ENCODE peak calls at places on chromosomes 5 and 9, in four cellular contexts. V is WTC11, G is A549, F is K562. L is an unnamed sample.

GRCh38 chr5:65127181-65127901 is 354.4 kb downstream of the ADAMTS6 start:
- DNase-seq in V (no peak), G (no peak), F (no peak), L (no peak)

GRCh38 chr5:66830636-66831035 is 234.4 kb downstream of the MAST4 start:
- DNase-seq in V (no peak), G (no peak), F (no peak), L (no peak)

GRCh38 chr5:136036991-136037705 is 8.4 kb downstream of the TGFBI start:
- DNase-seq in V (no peak), G (no peak), F (no peak), L (no peak)

GRCh38 chr9:134025606-134026541 is 593 bp downstream of the BRD3OS start:
- DNase-seq in V (peak), G (peak), F (peak), L (peak)

GRCh38 chr5:80964919-80965318 is 4.8 kb downstream of the RASGRF2 start:
- DNase-seq in V (no peak), G (no peak), F (no peak), L (no peak)

GRCh38 chr5:83547156-83547555 is 75.6 kb downstream of the VCAN start:
- DNase-seq in V (no peak), G (no peak), F (no peak), L (no peak)

GRCh38 chr9:72981433-72981832 is 28.6 kb upstream of the ALDH1A1 start:
- DNase-seq in V (no peak), G (no peak), F (no peak), L (no peak)

GRCh38 chr5:95810305-95811125 is 12.0 kb downstream of the GLRX start:
- DNase-seq in V (no peak), G (no peak), F (no peak), L (peak)

GRCh38 chr5:58455966-58456365 is 3.9 kb downstream of the PLK2 start:
- DNase-seq in V (no peak), G (no peak), F (no peak), L (no peak)

GRCh38 chr9:121199921-121200320 is 1.7 kb downstream of the RAB14 start:
- DNase-seq in V (no peak), G (no peak), F (no peak), L (no peak)

GRCh38 chr9:794386-794785 is 47.1 kb upstream of the DMRT1 start:
- DNase-seq in V (no peak), G (no peak), F (no peak), L (no peak)

GRCh38 chr5:173583384-173583783 is 33.1 kb downstream of the BOD1 start:
- DNase-seq in V (no peak), G (no peak), F (no peak), L (no peak)
- TF ChIP-seq NR3C1 in V (no peak), G (no peak), F (no peak), L (no peak)

DNA sequence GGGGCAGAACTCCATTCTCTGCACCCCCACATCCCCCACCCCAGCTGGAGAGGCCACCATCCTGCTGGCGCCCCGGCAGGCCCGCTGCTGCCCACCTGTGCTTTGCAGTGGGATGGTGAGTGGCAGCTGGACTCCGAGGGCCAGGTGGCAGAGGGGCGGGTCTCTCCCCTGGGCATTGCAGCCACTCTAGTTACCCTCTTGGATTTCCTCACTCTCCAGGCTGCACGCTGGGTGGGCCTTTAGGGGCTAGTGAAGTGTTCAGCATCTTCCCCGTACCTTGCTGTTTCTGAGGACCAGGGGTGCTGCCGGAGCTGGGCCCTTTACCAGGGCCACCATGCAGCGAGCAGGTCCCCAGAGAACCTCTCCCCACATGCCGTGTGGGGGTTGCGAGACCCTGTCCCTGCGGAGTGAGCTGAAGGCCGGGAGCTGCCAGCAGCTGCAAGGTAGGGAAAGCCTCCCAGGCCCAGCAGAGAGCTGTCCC is 88.4 kb upstream of the SH3PXD2B start:
- DNase-seq in V (no peak), G (no peak), F (no peak), L (no peak)
- TF ChIP-seq NR3C1 in V (no peak), G (no peak), F (no peak), L (no peak)

GRCh38 chr5:432201-432927 is 10.6 kb upstream of the EXOC3 start:
- DNase-seq in V (no peak), G (no peak), F (no peak), L (no peak)
- TF ChIP-seq NR3C1 in V (no peak), G (no peak), F (no peak), L (no peak)

DNA sequence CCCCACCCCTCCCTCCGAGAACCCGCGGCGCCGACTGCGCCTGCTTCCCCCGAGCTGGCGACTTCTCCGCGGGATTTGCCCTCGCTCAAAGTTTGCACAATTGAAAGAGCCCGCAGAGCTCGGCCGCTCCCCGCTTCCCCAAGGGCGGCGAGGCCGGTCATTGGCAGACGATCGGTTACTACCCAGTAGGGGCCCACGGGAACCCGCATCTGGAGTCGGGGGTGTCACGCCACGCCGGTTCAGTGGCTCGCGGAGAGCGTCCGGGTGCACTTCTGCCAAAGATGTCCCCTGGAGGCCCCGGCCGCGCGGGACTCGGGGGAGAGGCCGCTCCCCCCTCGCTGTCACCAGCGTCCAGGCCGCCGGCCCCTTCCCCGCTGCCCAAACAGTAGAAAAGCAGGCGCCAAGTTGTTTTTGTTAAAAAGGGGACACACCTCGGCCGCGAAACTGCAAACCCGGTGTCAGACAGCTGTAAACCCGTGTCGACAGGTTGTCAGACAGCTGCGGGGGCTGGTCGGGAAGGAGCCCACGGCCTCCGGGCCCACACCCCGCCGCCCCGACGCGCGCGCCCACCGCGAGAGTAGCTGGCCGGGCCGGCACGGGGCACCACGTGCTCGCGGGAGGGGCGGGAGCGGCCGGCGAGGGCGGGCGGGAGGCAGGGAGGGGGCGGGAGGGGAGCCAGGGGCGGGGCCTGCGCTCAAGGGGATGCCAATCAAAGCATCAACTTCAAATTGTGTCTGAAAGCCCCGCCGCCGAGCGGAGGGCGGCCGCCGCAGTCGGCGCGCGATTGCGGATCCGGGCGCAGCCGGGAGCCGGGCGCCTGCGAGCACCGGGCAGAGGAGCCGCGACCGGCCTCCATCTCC is at the start of gene IRX1:
- DNase-seq in V (peak), G (no peak), F (no peak), L (no peak)
- TF ChIP-seq NR3C1 in V (no peak), G (no peak), F (no peak), L (no peak)

GRCh38 chr5:88263349-88263748 is 5.3 kb downstream of the TMEM161B start:
- DNase-seq in V (no peak), G (no peak), F (no peak), L (no peak)

GRCh38 chr5:88268414-88269184 is at the start of gene TMEM161B:
- DNase-seq in V (peak), G (peak), F (peak), L (peak)

DNA sequence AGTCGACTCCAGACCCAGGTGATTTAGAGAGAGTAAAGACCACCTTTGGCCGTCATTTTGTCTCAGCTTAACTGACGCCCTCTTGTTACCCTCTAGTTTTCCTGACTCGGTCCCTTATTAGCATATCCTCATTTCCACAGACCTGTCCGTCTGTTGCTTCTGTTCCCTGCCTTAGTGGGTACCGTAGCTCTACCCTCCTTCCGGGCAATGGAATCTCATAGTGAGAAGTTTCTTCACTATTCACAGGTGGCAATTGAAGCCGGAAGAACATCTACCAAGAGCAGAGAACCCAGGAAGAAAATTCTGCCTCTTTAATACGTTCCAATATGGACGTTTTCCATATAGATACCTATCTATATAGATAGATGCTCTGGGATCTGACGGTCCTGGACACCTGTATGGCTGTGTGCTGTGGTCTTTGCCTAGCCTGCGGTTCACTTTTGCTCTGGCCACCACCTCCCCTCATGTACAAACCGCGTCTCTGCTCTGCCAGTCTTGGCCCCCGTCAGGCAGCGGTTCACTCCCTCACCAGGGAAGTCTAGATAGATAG is 652 bp upstream of the TMEM161B start:
- DNase-seq in V (no peak), G (no peak), F (peak), L (peak)
- TF ChIP-seq NR3C1 in V (no peak), G (no peak), F (no peak), L (no peak)

GRCh38 chr5:56825222-56825824 is 10.0 kb downstream of the MAP3K1 start:
- DNase-seq in V (no peak), G (no peak), F (no peak), L (no peak)

GRCh38 chr5:56824019-56824418 is 8.7 kb downstream of the MAP3K1 start:
- DNase-seq in V (no peak), G (no peak), F (no peak), L (no peak)

GRCh38 chr5:56829137-56829536 is 13.8 kb downstream of the MAP3K1 start:
- DNase-seq in V (no peak), G (no peak), F (no peak), L (no peak)

GRCh38 chr5:56827923-56828322 is 12.6 kb downstream of the MAP3K1 start:
- DNase-seq in V (no peak), G (no peak), F (no peak), L (no peak)

DNA sequence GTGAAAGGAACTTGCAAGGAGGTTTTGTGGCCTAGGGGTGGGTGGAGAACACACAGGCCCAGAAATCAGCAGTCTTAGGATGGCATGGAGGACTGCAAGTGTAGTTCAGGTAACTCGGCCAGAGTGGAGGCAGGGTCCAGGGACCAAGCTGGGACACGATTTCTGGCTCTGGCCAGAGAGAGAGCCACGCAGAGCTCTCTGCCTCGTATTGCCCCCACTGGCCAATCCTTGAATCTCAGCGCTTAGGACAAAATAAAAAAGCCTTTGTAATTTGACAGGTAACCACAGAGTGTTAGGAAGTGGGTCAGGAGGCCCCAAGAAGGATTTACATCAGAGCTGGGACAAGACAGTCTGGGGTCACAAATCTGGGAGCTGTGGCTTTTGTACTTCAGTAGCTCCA is 11.7 kb downstream of the MAP3K1 start:
- DNase-seq in V (peak), G (peak), F (peak), L (peak)
- TF ChIP-seq NR3C1 in V (no peak), G (no peak), F (no peak), L (no peak)

GRCh38 chr9:96651626-96652025 is 3.5 kb downstream of the PRXL2C start:
- DNase-seq in V (no peak), G (peak), F (no peak), L (no peak)
- TF ChIP-seq NR3C1 in V (no peak), G (no peak), F (no peak), L (no peak)

GRCh38 chr9:16877256-16877655 is 6.8 kb upstream of the BNC2 start:
- DNase-seq in V (no peak), G (no peak), F (no peak), L (no peak)
- TF ChIP-seq NR3C1 in V (no peak), G (no peak), F (no peak), L (no peak)

L was measured in HepG2.